ENCODE peak calls at places on chromosomes 4 and X, in seven cellular contexts. P, G, X, E, K, U and S are unnamed samples. For H3K36me3, the result is how much of the 10 kb centered on the place peaks cover.

GRCh38 chrX:50430917-50431316 is 39.7 kb downstream of the DGKK start:
- DNase-seq in U (peak), E (no peak), P (no peak), K (no peak), G (no peak), X (no peak), S (no peak)

GRCh38 chr4:61556277-61556676 is 356.2 kb downstream of the ADGRL3 start:
- DNase-seq in K (no peak), X (peak), E (no peak), P (no peak), G (no peak), U (peak), S (no peak)

GRCh38 chrX:69093960-69094935 is 71.0 kb downstream of the PJA1 start:
- DNase-seq in P (peak), E (no peak), U (peak), G (peak), X (peak), K (peak), S (peak)

GRCh38 chrX:153882086-153882498 is 3.9 kb downstream of the L1CAM start:
- DNase-seq in K (no peak), E (no peak), G (no peak), U (peak), P (no peak), X (no peak), S (no peak)

GRCh38 chr4:167100120-167100519 is 134.2 kb downstream of the SPOCK3 start:
- DNase-seq in G (no peak), P (no peak), K (no peak), X (no peak), U (peak), E (no peak), S (no peak)

GRCh38 chrX:34764842-34765241 is 107.8 kb upstream of the TMEM47 start:
- DNase-seq in G (no peak), P (no peak), K (no peak), U (no peak), X (no peak), E (no peak), S (no peak)

GRCh38 chr4:125719987-125720386 is 405.2 kb downstream of the FAT4 start:
- DNase-seq in G (no peak), K (no peak), U (peak), X (no peak), E (no peak), P (peak), S (no peak)

GRCh38 chrX:121014826-121015225 is 29.3 kb upstream of the CT47A1 start:
- DNase-seq in U (no peak), K (no peak), X (no peak), E (no peak), P (no peak), G (no peak), S (no peak)

GRCh38 chr4:7432531-7433375 is 2.0 kb downstream of the PSAPL1 start:
- DNase-seq in E (peak), K (no peak), G (no peak), U (no peak), X (no peak), P (no peak), S (no peak)

GRCh38 chr4:187603093-187603395 is 392.5 kb upstream of the ZFP42 start:
- DNase-seq in U (no peak), X (no peak), P (peak), E (no peak), G (no peak), K (no peak), S (no peak)

GRCh38 chr4:80931645-80932215 is 98.8 kb upstream of the BMP3 start:
- DNase-seq in X (no peak), K (no peak), E (no peak), U (no peak), P (no peak), G (no peak), S (no peak)

GRCh38 chrX:19725545-19726102 is 161.8 kb downstream of the SH3KBP1 start:
- DNase-seq in G (no peak), P (no peak), U (no peak), X (no peak), K (no peak), E (no peak), S (no peak)

GRCh38 chr4:150510176-150510875 is 71.6 kb upstream of the MAB21L2 start:
- DNase-seq in U (no peak), E (no peak), G (no peak), P (no peak), K (no peak), X (no peak), S (no peak)

GRCh38 chr4:89303177-89303576 is 4.4 kb downstream of the GPRIN3 start:
- DNase-seq in E (no peak), K (peak), P (no peak), U (no peak), G (no peak), X (peak), S (peak)

GRCh38 chrX:15617111-15617510 is 16.4 kb upstream of the ACE2 start:
- DNase-seq in U (no peak), G (no peak), K (no peak), E (no peak), X (no peak), P (no peak), S (no peak)

GRCh38 chrX:15619053-15619772 is 18.5 kb upstream of the ACE2 start:
- DNase-seq in U (no peak), K (no peak), X (peak), E (no peak), G (no peak), P (no peak), S (no peak)

DNA sequence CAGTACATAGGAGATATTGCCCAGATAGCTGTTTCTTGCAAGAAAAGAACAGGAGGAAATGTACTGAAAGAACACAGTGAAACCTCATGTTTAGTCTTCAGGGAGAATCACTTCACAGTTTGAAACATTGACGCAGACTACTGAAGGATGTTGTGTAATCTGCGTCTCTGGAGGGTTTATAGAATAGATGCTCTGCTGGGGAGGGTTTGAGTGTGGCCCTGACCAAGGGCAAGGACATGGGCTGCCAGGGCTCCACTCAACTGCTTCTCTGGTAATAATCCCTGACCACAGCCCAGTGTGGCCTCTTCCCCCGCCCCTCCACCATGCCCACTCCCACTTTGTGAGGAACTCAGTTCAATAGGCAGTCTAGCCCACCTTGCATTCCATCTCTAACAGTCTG is 15.8 kb upstream of the ACE2 start:
- DNase-seq in P (no peak), X (no peak), E (no peak), G (no peak), K (no peak), U (no peak), S (no peak)
- H3K4me3 ChIP-seq in P (no peak), X (no peak), E (no peak), G (no peak), K (no peak), U (no peak), S (no peak)

DNA sequence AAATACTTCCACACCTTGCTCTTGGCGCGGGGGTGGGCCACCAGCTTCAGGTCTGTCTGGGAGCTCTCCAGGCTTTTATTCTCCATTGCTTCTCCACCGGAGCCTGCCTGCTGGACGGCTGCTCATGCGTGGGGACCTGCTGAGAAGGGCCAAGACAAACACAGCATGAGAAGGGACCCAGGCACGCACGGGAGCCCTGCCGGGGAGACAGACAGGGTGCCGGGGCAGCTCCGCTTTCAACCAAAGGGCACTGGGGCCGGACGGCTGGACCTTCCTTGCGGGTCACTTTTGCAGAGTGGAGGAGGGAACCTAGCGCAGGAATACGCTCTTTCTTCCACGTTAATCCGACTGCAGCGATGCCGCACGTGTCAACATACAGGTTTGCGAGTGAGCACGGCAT is 10.1 kb downstream of the DHRSX start:
- DNase-seq in X (no peak), K (no peak), U (no peak), P (no peak), G (no peak), E (no peak), S (no peak)
- H3K36me3 ChIP-seq in X (under half), K (under half), U (under half), P (under half), G (under half), E (under half), S (half or more)

GRCh38 chr4:10781805-10782204 is 97.2 kb upstream of the CLNK start:
- DNase-seq in P (no peak), X (no peak), U (no peak), G (no peak), E (no peak), K (no peak), S (no peak)
- H3K4me3 ChIP-seq in P (no peak), X (no peak), U (no peak), G (no peak), E (no peak), K (no peak), S (no peak)

DNA sequence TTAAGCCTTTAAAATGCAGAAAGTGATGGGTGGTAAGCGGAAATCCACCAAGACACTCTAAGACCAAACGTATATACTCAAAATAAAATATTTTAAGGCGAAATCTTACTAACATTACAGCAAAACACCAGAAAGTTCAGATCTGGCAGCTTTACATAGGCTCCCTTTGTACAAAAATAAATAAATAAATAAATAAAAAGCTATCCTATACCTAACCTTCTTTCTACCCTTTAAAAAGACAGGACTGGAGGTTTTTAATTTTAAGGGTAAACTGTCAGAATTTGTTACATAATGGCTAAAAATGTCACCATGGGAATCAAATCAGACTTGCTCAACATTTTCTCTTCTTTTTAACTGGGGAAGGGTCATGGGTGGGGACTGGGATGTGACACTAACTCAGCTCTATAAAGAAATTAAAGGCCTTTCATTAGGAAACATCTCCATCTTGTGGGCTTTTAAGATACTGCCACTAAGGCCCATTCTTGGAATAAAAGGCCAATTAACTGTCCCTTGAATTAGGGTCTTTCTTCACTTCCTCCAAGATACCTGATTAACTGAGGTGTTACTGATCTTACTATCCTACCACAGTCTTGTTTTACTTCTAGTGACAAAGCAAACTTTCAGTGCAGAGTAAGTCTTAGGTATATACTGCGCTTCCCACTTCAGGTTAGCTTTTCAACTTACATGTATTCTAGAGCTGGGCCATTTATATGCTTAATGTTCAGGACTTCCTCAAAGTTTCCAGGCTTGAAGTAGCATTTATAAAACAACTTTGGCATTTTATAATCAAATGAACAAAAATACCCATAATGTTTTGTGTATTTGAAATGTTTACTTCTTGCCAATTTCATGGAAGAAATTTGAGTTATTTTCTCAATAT is 13.3 kb downstream of the HNRNPD start:
- DNase-seq in P (peak), E (no peak), U (no peak), G (no peak), X (peak), K (peak), S (no peak)
- H3K36me3 ChIP-seq in P (half or more), E (under half), U (under half), G (under half), X (under half), K (under half), S (under half)

GRCh38 chrX:136194546-136194945 is 47.2 kb downstream of the FHL1 start:
- DNase-seq in E (no peak), K (no peak), P (no peak), X (no peak), U (no peak), G (no peak), S (no peak)

GRCh38 chrX:136192135-136192534 is 44.8 kb downstream of the FHL1 start:
- DNase-seq in X (no peak), E (no peak), G (no peak), K (no peak), P (no peak), U (no peak), S (no peak)

GRCh38 chrX:136193771-136194170 is 46.4 kb downstream of the FHL1 start:
- DNase-seq in E (no peak), U (no peak), P (no peak), K (no peak), G (no peak), X (no peak), S (no peak)

GRCh38 chrX:136191171-136191570 is 43.8 kb downstream of the FHL1 start:
- DNase-seq in K (no peak), P (no peak), G (no peak), X (no peak), U (no peak), E (peak), S (no peak)

GRCh38 chrX:136192839-136193414 is 45.6 kb downstream of the FHL1 start:
- DNase-seq in K (no peak), X (no peak), E (no peak), G (no peak), P (no peak), U (no peak), S (no peak)
- H3K4me3 ChIP-seq in K (no peak), X (no peak), E (no peak), G (no peak), P (no peak), U (no peak), S (no peak)

GRCh38 chr4:139530833-139531427 is 25.1 kb downstream of the SETD7 start:
- DNase-seq in E (peak), U (peak), P (peak), G (no peak), K (peak), X (peak), S (no peak)
- H3K36me3 ChIP-seq in E (under half), U (under half), P (under half), G (under half), K (under half), X (under half), S (under half)